ENCODE peak calls at places on chromosomes 7 and 10, in six cellular contexts. G is thoracic aorta; O is IMR-90; R is lower lobe of right lung; D is cardiac muscle cell; E is CD8-positive, alpha-beta T cell. K is an unnamed sample.

GRCh38 chr7:96612034-96612433 is 97.6 kb downstream of the SEM1 start:
- DNase-seq in G (no peak), O (no peak), R (no peak), D (no peak), E (no peak), K (no peak)

GRCh38 chr10:84204610-84205009 is 10.3 kb downstream of the CDHR1 start:
- DNase-seq in G (no peak), O (no peak), R (no peak), D (no peak), E (no peak), K (no peak)

GRCh38 chr10:101229275-101230184 is at the start of gene LBX1:
- DNase-seq in G (no peak), O (no peak), R (no peak), D (no peak), E (no peak), K (no peak)

GRCh38 chr7:12119638-12120303 is 91.3 kb upstream of the TMEM106B start:
- DNase-seq in G (no peak), O (no peak), R (no peak), D (no peak), E (no peak), K (no peak)

GRCh38 chr7:1193593-1194424 is 33.8 kb upstream of the ZFAND2A start:
- DNase-seq in G (no peak), O (peak), R (no peak), D (peak), E (peak), K (peak)

GRCh38 chr10:71086439-71087080 is 125.8 kb upstream of the UNC5B start:
- DNase-seq in G (no peak), O (no peak), R (no peak), D (no peak), E (no peak), K (no peak)

GRCh38 chr10:35140727-35141126 is 14.1 kb downstream of the CREM start:
- DNase-seq in G (no peak), O (no peak), R (no peak), D (no peak), E (no peak), K (no peak)

GRCh38 chr7:55185321-55185802 is 166.5 kb downstream of the EGFR start:
- DNase-seq in G (no peak), O (peak), R (no peak), D (no peak), E (no peak), K (no peak)

GRCh38 chr10:117442944-117443676 is 67.9 kb upstream of the PDZD8 start:
- DNase-seq in G (peak), O (peak), R (peak), D (peak), E (peak), K (peak)

GRCh38 chr10:132354356-132355094 is 22.5 kb downstream of the LRRC27 start:
- DNase-seq in G (no peak), O (no peak), R (no peak), D (no peak), E (no peak), K (no peak)

GRCh38 chr7:56175086-56175760 is 59.0 kb upstream of the NUPR2 start:
- DNase-seq in G (peak), O (no peak), R (no peak), D (no peak), E (no peak), K (no peak)

GRCh38 chr10:132790470-132790869 is 4.5 kb upstream of the NKX6-2 start:
- DNase-seq in G (no peak), O (no peak), R (no peak), D (no peak), E (no peak), K (no peak)

GRCh38 chr7:95688931-95689453 is 83.4 kb upstream of the DYNC1I1 start:
- DNase-seq in G (no peak), O (peak), R (no peak), D (no peak), E (no peak), K (peak)

GRCh38 chr10:64523065-64523759 is 1002.0 kb downstream of the REEP3 start:
- DNase-seq in G (no peak), O (no peak), R (no peak), D (no peak), E (no peak), K (no peak)

GRCh38 chr10:91032614-91033248 is 111.8 kb upstream of the ANKRD1 start:
- DNase-seq in G (no peak), O (peak), R (no peak), D (no peak), E (no peak), K (peak)

GRCh38 chr7:124671976-124672375 is 93.6 kb downstream of the GPR37 start:
- DNase-seq in G (no peak), O (no peak), R (no peak), D (no peak), E (no peak), K (no peak)
- H3K4me3 ChIP-seq in G (no peak), O (no peak), R (no peak), D (no peak), E (no peak), K (no peak)

DNA sequence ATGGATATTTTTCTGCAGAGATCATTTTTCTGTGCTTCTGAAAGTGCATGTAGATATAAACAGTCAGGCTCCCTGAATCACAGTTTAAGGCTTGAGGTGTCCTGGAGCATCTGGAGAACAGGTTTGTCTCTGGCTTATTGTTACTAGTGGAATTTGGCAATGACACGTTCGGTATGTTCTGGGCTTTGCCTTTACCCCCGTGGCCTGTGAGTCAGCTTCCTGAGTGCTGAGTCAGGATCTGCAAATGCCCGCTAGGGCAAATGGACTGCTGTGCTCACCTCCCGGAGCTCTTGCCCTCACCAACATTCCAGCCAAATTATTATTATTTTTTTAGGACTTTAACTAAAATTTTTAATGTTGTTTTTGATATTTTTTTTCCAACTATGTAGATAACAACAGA is 192.5 kb upstream of the PRSS1 start:
- DNase-seq in G (no peak), O (peak), R (no peak), D (peak), E (no peak), K (peak)
- TF ChIP-seq CTCF in G (no peak), O (peak), R (no peak), D (peak), E (no peak), K (peak)

GRCh38 chr7:63054191-63054661 is 944.4 kb upstream of the ZNF722 start:
- DNase-seq in G (no peak), O (no peak), R (no peak), D (no peak), E (no peak), K (no peak)
- H3K4me3 ChIP-seq in G (no peak), O (no peak), R (no peak), D (no peak), E (no peak), K (no peak)

GRCh38 chr10:123643315-123643714 is 22.8 kb upstream of the GPR26 start:
- DNase-seq in G (no peak), O (no peak), R (no peak), D (no peak), E (no peak), K (no peak)

GRCh38 chr10:123645016-123645415 is 21.1 kb upstream of the GPR26 start:
- DNase-seq in G (no peak), O (no peak), R (no peak), D (no peak), E (no peak), K (no peak)

GRCh38 chr10:123640016-123640535 is 26.1 kb upstream of the GPR26 start:
- DNase-seq in G (no peak), O (no peak), R (no peak), D (no peak), E (no peak), K (no peak)

GRCh38 chr10:123642293-123642692 is 23.9 kb upstream of the GPR26 start:
- DNase-seq in G (no peak), O (no peak), R (no peak), D (no peak), E (no peak), K (no peak)

DNA sequence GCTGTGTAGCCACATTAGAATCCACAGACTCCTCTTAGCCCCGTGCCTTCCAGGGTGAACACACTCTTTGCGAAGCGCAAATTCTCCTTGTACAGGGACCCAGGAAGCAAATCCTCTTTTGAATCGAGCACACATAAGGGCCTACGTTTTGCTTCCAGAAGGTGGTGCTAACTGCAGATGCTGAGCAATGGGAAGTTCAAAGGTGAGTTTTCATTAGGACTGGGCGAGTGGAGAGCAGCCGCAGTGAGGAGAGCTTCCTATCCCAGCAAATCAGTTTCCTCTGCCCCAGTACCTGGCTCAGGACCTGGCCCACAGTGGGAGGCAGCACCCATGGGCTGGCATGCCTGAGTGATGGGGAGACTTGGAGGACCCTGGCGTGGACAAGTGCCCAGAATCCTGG is 23.5 kb upstream of the GPR26 start:
- DNase-seq in G (no peak), O (no peak), R (no peak), D (no peak), E (no peak), K (no peak)
- TF ChIP-seq CTCF in G (no peak), O (no peak), R (no peak), D (no peak), E (no peak), K (no peak)

DNA sequence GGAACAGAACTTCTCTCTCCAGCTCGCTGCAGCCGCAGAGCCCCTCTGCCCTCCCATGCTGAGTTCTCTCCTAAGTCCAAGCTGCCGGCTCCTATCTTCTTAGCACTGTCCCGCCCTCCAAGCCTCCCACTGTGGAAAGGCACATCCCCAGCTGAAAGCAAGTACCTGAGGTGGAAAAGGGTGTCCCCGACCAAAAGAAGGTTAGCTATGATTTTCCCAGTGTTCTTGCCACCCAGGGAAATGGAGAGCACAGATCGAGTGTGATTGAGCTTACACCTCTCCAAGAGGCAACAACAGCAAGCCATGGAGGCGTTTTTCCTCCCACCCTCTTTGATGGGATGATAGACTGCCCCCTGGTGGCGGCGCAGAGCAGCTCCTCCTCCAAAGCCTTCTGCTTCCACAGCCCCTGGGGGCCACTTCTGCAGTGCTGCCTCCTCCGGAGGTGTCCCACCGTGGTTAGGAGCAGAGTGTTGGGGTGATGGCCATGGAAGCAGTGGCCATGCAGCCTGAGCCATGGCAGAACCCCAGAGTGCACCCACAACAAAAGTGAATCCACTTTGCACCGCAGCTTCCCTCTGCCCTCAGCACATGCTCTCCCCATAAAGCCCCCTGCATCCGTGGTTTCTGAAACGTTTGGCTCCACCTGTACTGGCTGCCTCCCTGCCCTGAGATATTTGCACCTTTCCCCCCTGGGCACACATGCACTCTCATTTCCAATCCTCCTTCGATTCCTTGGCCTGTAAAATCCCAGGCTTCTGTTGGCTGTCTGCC is 143.1 kb upstream of the STK17A start:
- DNase-seq in G (no peak), O (peak), R (peak), D (peak), E (peak), K (peak)
- H3K4me3 ChIP-seq in G (no peak), O (no peak), R (no peak), D (no peak), E (no peak), K (no peak)

GRCh38 chr7:51587600-51587999 is 271.0 kb upstream of the COBL start:
- DNase-seq in G (no peak), O (no peak), R (no peak), D (no peak), E (no peak), K (no peak)
- TF ChIP-seq CTCF in G (no peak), O (no peak), R (no peak), D (no peak), E (no peak), K (no peak)